ENCODE peak calls at places on chromosomes 5 and 9, in five cellular contexts. G is psoas muscle, I is aorta, S is Peyer's patch, Z is right cardiac atrium. Y is an unnamed sample.

GRCh38 chr9:35771079-35771441 is 17.0 kb upstream of the MSMP start:
- DNase-seq in G (peak; percentile 42), I (no peak), S (no peak), Z (peak; percentile 51), Y (no peak)

GRCh38 chr9:16337322-16338029 is 533.0 kb downstream of the BNC2 start:
- DNase-seq in G (no peak), I (no peak), S (no peak), Z (no peak), Y (peak; percentile 92)

GRCh38 chr9:87869082-87869481 is 13.6 kb upstream of the SPATA31E1 start:
- DNase-seq in G (no peak), I (no peak), S (no peak), Z (no peak), Y (no peak)

GRCh38 chr5:150665044-150665443 is 4.0 kb downstream of the MYOZ3 start:
- DNase-seq in G (no peak), I (no peak), S (no peak), Z (no peak), Y (no peak)

GRCh38 chr5:110218994-110219393 is 507.5 kb downstream of the TMEM232 start:
- DNase-seq in G (no peak), I (no peak), S (no peak), Z (no peak), Y (no peak)

GRCh38 chr9:137383453-137384115 is 39.4 kb downstream of the EXD3 start:
- DNase-seq in G (peak; percentile 8), I (peak; percentile 30), S (no peak), Z (peak; percentile 10), Y (no peak)

GRCh38 chr9:19049872-19050636 is 827 bp downstream of the RRAGA start:
- DNase-seq in G (no peak), I (no peak), S (no peak), Z (no peak), Y (peak; percentile 42)

GRCh38 chr5:133942589-133943474 is 25.6 kb downstream of the C5orf15 start:
- DNase-seq in G (no peak), I (no peak), S (no peak), Z (no peak), Y (no peak)

GRCh38 chr5:147436596-147436995 is 73.3 kb downstream of the DPYSL3 start:
- DNase-seq in G (no peak), I (no peak), S (no peak), Z (no peak), Y (no peak)

GRCh38 chr9:124218438-124219289 is 39.1 kb upstream of the NEK6 start:
- DNase-seq in G (peak; percentile 32), I (peak; percentile 85), S (peak; percentile 70), Z (peak; percentile 34), Y (peak; percentile 47)

GRCh38 chr9:36189978-36190377 is 743 bp upstream of the CLTA start:
- DNase-seq in G (no peak), I (no peak), S (no peak), Z (no peak), Y (no peak)

GRCh38 chr9:74858753-74859414 is 28.8 kb downstream of the TRPM6 start:
- DNase-seq in G (no peak), I (no peak), S (no peak), Z (no peak), Y (no peak)

GRCh38 chr5:37768362-37768761 is 71.5 kb downstream of the GDNF start:
- DNase-seq in G (no peak), I (no peak), S (no peak), Z (no peak), Y (no peak)

GRCh38 chr5:99928490-99928889 is 606.7 kb upstream of the FAM174A start:
- DNase-seq in G (no peak), I (no peak), S (no peak), Z (no peak), Y (no peak)

GRCh38 chr5:10707198-10708187 is 53.5 kb downstream of the DAP start:
- DNase-seq in G (no peak), I (no peak), S (no peak), Z (no peak), Y (peak; percentile 66)

GRCh38 chr5:73030531-73030930 is 74.7 kb downstream of the FCHO2 start:
- DNase-seq in G (no peak), I (no peak), S (no peak), Z (no peak), Y (peak; percentile 43)

GRCh38 chr9:87512321-87512720 is 14.7 kb downstream of the DAPK1 start:
- DNase-seq in G (no peak), I (no peak), S (no peak), Z (no peak), Y (no peak)

GRCh38 chr5:88860501-88860900 is 22.5 kb downstream of the MEF2C start:
- DNase-seq in G (no peak), I (no peak), S (no peak), Z (no peak), Y (peak; percentile 4)
- H3K4me3 ChIP-seq in G (no peak overlapping the region), I (no peak overlapping the region), S (no peak overlapping the region), Z (no peak overlapping the region), Y (no peak overlapping the region)

DNA sequence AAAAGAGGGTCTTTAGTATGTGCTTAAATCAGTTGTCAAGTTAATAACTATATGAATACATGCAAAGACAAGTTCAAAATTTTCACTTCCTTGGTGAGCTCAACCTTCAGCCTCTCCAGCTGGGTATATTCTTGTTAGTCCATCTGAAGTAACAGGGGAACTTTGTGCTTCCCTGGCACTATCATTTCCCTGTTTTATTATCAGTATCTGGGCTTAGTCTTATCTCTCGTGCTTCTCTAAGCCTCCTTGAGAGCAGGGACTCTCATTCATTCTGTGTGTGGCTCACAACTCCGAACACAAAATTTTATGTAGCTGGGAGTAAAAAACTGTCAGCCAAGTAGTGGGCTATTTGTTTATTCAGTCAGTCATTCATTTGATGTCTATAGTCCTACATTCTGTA is 175.9 kb upstream of the MAP3K1 start:
- DNase-seq in G (no peak), I (no peak), S (no peak), Z (no peak), Y (no peak)
- H3K27ac ChIP-seq in G (no peak overlapping the region), I (no peak overlapping the region), S (peak overlapping the region; percentile 41), Z (no peak overlapping the region), Y (no peak overlapping the region)

DNA sequence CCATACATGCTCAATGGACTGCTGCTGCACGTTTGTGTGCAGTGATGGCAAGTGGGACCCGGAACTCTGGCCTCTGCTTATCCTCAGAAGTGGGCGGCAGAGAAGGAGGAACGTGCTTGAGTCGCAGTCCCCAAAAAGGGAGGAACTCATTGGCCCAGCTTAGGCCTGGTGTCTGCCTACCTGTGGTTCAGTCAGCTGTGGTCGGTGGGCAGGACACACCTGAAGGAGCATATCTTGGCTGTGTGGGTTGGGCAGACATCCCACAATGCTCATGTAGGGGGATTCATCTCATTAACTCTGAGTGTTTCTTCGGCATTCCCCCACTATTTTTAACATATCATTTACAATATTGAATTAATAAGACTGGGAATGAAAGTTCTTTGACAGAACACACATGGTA is 122.9 kb upstream of the IL12B start:
- DNase-seq in G (no peak), I (no peak), S (no peak), Z (no peak), Y (no peak)
- H3K9me3 ChIP-seq in G (no peaks in the 10 kb centered on the region), I (no peaks in the 10 kb centered on the region), S (no peaks in the 10 kb centered on the region), Z (no peaks in the 10 kb centered on the region), Y (no peaks in the 10 kb centered on the region)

GRCh38 chr9:132672413-132672690 is 2.1 kb downstream of the GTF3C4 start:
- DNase-seq in G (no peak), I (no peak), S (no peak), Z (no peak), Y (peak; percentile 29)
- H3K4me3 ChIP-seq in G (no peak overlapping the region), I (no peak overlapping the region), S (no peak overlapping the region), Z (no peak overlapping the region), Y (peak overlapping the region; percentile 91)

DNA sequence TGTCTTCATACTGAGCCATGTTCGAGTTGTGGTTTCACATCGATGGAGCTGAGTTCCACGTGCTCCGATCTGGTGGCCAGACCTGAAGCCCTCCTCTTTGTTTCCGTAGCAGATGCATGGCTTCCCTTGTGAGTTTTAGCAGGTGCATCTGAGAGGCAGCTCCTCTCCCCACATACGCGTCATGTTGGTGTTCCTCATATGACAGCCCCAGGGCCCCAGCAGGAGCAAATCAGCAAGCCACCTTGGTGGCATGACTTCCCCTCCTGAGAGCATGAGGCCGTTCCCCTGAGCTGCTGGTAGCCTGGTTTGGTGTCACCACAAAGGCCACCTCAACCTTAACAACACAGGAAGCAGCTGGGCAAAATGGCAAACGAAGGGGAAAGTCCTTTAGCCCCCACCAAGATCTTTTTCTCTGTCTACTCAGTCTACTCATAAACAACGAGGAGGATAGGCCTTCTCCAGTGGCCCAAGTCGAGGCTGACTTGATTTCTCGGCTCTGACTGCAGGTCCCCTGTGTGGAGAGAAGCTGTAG is 5.9 kb downstream of the CYFIP2 start:
- DNase-seq in G (no peak), I (peak; percentile 61), S (no peak), Z (no peak), Y (no peak)
- H3K27ac ChIP-seq in G (no peak overlapping the region), I (no peak overlapping the region), S (peak overlapping the region; percentile 73), Z (peak overlapping the region; percentile 39), Y (no peak overlapping the region)

GRCh38 chr5:39606592-39606990 is 181.8 kb upstream of the DAB2 start:
- DNase-seq in G (no peak), I (no peak), S (no peak), Z (no peak), Y (no peak)
- H3K9me3 ChIP-seq in G (no peaks in the 10 kb centered on the region), I (no peaks in the 10 kb centered on the region), S (no peaks in the 10 kb centered on the region), Z (peaks cover 2% of the 10 kb centered on the region), Y (no peaks in the 10 kb centered on the region)

DNA sequence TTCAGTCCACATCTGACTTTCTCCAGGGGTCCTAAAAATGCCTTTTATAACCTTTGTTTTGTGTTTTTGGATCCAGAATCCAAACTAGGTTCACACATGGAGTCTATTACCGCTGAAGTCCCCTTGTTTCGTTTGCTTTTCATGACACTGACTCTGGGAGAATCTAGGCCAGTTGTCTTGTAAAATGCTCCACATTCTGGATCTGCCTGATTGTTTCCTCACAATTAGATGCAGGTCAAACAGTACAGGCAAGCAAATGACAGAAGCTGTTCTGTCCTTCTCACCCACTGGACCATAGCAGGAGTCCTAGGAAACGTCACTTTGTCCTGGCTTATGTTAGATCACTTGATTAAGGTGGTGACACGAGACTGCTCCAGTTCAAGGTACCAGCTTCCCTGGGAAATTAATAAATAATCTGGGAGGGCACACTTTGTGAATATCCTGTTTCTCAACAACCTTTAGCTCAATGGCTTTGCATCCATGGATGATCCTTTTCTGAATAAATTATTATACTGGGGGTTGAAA is 34.1 kb downstream of the FABP6 start:
- DNase-seq in G (no peak), I (no peak), S (no peak), Z (no peak), Y (no peak)
- H3K4me3 ChIP-seq in G (no peak overlapping the region), I (no peak overlapping the region), S (no peak overlapping the region), Z (no peak overlapping the region), Y (no peak overlapping the region)

GRCh38 chr5:167936944-167937627 is 354.4 kb upstream of the WWC1 start:
- DNase-seq in G (no peak), I (no peak), S (no peak), Z (no peak), Y (no peak)

GRCh38 chr5:167940911-167941310 is 350.5 kb upstream of the WWC1 start:
- DNase-seq in G (no peak), I (no peak), S (no peak), Z (no peak), Y (no peak)

GRCh38 chr5:167943353-167943752 is 348.1 kb upstream of the WWC1 start:
- DNase-seq in G (no peak), I (no peak), S (no peak), Z (no peak), Y (no peak)

GRCh38 chr5:167937628-167938000 is 353.8 kb upstream of the WWC1 start:
- DNase-seq in G (no peak), I (no peak), S (no peak), Z (no peak), Y (no peak)

GRCh38 chr5:167939686-167940085 is 351.8 kb upstream of the WWC1 start:
- DNase-seq in G (no peak), I (no peak), S (no peak), Z (no peak), Y (peak; percentile 96)
- H3K27ac ChIP-seq in G (no peak overlapping the region), I (no peak overlapping the region), S (no peak overlapping the region), Z (no peak overlapping the region), Y (no peak overlapping the region)

Y was measured in fibroblast of lung.